ENCODE peak calls at places on chromosomes 1 and 21, in seven cellular contexts. B is dorsolateral prefrontal cortex, E is iPS-NIHi11, T is astrocyte of the cerebellum, N is progenitor cell of endocrine pancreas, S is AG04449, O is T-helper 9 cell. G is an unnamed sample.
A peak's percentile ranks its signal among the peaks of the same experiment; 100 is the strongest.

GRCh38 chr1:119001181-119002018 is 13.3 kb upstream of the TBX15 start:
- DNase-seq in O (no peak), B (no peak), E (peak; percentile 42), T (no peak), S (no peak), N (no peak), G (no peak)

GRCh38 chr21:42106425-42106824 is 35.3 kb downstream of the UMODL1 start:
- DNase-seq in O (no peak), B (no peak), T (no peak), N (no peak), S (no peak), E (no peak), G (no peak)

GRCh38 chr1:86741947-86742572 is 37.7 kb downstream of the SH3GLB1 start:
- DNase-seq in S (no peak), E (peak; percentile 21), B (no peak), N (no peak), O (peak; percentile 37), T (peak; percentile 26), G (peak; percentile 22)

GRCh38 chr1:183027791-183028190 is 4.6 kb downstream of the LAMC1 start:
- DNase-seq in O (no peak), E (no peak), T (no peak), B (no peak), N (no peak), S (no peak), G (no peak)

GRCh38 chr1:15272782-15273127 is 25.7 kb downstream of the FHAD1 start:
- DNase-seq in B (no peak), O (no peak), T (no peak), E (no peak), S (no peak), N (no peak), G (no peak)

GRCh38 chr1:67429011-67429527 is 1.1 kb downstream of the SERBP1 start:
- DNase-seq in O (peak; percentile 4), S (no peak), B (no peak), N (no peak), T (no peak), E (no peak), G (peak; percentile 17)

GRCh38 chr1:32266926-32267645 is 16.0 kb downstream of the LCK start:
- DNase-seq in O (no peak), B (no peak), S (peak; percentile 55), T (no peak), N (no peak), E (no peak), G (no peak)

GRCh38 chr1:15510611-15511405 is 13.2 kb downstream of the CASP9 start:
- DNase-seq in E (no peak), N (no peak), B (no peak), O (no peak), T (no peak), S (no peak), G (no peak)

GRCh38 chr1:46198026-46198826 is at the start of gene POMGNT1:
- DNase-seq in B (no peak), O (peak; percentile 66), N (peak; percentile 60), E (peak; percentile 98), T (no peak), S (no peak), G (peak; percentile 60)